ENCODE peak calls at places on chromosomes 7 and 10, in eight cellular contexts. One of them, this sample, is unnamed.

GRCh38 chr7:143250199-143250598 is 13.0 kb upstream of the GSTK1 start:
- DNase-seq in activated T-cell treated with anti-CD3 and anti-CD28 coated beads, Interleukin-2, amount 50 U/mL, for 72 hours: no peak
- DNase-seq in pulmonary artery endothelial cell: no peak
- DNase-seq in SK-N-SH: no peak
- DNase-seq in SIG-M5: no peak
- DNase-seq in H9: no peak
- DNase-seq in stimulated activated CD4-positive, alpha-beta T cell treated with anti-CD3 and anti-CD28 coated beads, Interleukin-4, amount 100 ng/mL, for 1 hour: no peak
- DNase-seq in C1 segment of cervical spinal cord: no peak
- DNase-seq in this sample: no peak

GRCh38 chr10:96890172-96890513 is 58.0 kb downstream of the LCOR start:
- DNase-seq in H9: no peak
- DNase-seq in pulmonary artery endothelial cell: no peak
- DNase-seq in activated T-cell treated with anti-CD3 and anti-CD28 coated beads, Interleukin-2, amount 50 U/mL, for 72 hours: no peak
- DNase-seq in SIG-M5: no peak
- DNase-seq in stimulated activated CD4-positive, alpha-beta T cell treated with anti-CD3 and anti-CD28 coated beads, Interleukin-4, amount 100 ng/mL, for 1 hour: no peak
- DNase-seq in C1 segment of cervical spinal cord: no peak
- DNase-seq in SK-N-SH: no peak
- DNase-seq in this sample: no peak

GRCh38 chr10:121532465-121532864 is 65.8 kb downstream of the FGFR2 start:
- DNase-seq in activated T-cell treated with anti-CD3 and anti-CD28 coated beads, Interleukin-2, amount 50 U/mL, for 72 hours: no peak
- DNase-seq in SK-N-SH: no peak
- DNase-seq in stimulated activated CD4-positive, alpha-beta T cell treated with anti-CD3 and anti-CD28 coated beads, Interleukin-4, amount 100 ng/mL, for 1 hour: no peak
- DNase-seq in pulmonary artery endothelial cell: no peak
- DNase-seq in H9: no peak
- DNase-seq in C1 segment of cervical spinal cord: no peak
- DNase-seq in SIG-M5: no peak
- DNase-seq in this sample: no peak

GRCh38 chr7:20786049-20786412 is 655 bp downstream of the SP8 start:
- DNase-seq in C1 segment of cervical spinal cord: no peak
- DNase-seq in activated T-cell treated with anti-CD3 and anti-CD28 coated beads, Interleukin-2, amount 50 U/mL, for 72 hours: no peak
- DNase-seq in stimulated activated CD4-positive, alpha-beta T cell treated with anti-CD3 and anti-CD28 coated beads, Interleukin-4, amount 100 ng/mL, for 1 hour: no peak
- DNase-seq in pulmonary artery endothelial cell: no peak
- DNase-seq in SK-N-SH: peak; percentile 38
- DNase-seq in SIG-M5: no peak
- DNase-seq in H9: no peak
- DNase-seq in this sample: no peak

GRCh38 chr7:22267989-22268615 is 88.9 kb downstream of the RAPGEF5 start:
- DNase-seq in activated T-cell treated with anti-CD3 and anti-CD28 coated beads, Interleukin-2, amount 50 U/mL, for 72 hours: no peak
- DNase-seq in pulmonary artery endothelial cell: no peak
- DNase-seq in H9: no peak
- DNase-seq in SIG-M5: no peak
- DNase-seq in stimulated activated CD4-positive, alpha-beta T cell treated with anti-CD3 and anti-CD28 coated beads, Interleukin-4, amount 100 ng/mL, for 1 hour: no peak
- DNase-seq in C1 segment of cervical spinal cord: no peak
- DNase-seq in SK-N-SH: no peak
- DNase-seq in this sample: no peak

GRCh38 chr7:43431020-43431595 is 151.8 kb upstream of the STK17A start:
- DNase-seq in stimulated activated CD4-positive, alpha-beta T cell treated with anti-CD3 and anti-CD28 coated beads, Interleukin-4, amount 100 ng/mL, for 1 hour: no peak
- DNase-seq in H9: no peak
- DNase-seq in SIG-M5: no peak
- DNase-seq in SK-N-SH: no peak
- DNase-seq in pulmonary artery endothelial cell: no peak
- DNase-seq in C1 segment of cervical spinal cord: no peak
- DNase-seq in activated T-cell treated with anti-CD3 and anti-CD28 coated beads, Interleukin-2, amount 50 U/mL, for 72 hours: no peak
- DNase-seq in this sample: peak; percentile 14

GRCh38 chr10:43254199-43254730 is 12.6 kb downstream of the RASGEF1A start:
- DNase-seq in SK-N-SH: peak; percentile 30
- DNase-seq in activated T-cell treated with anti-CD3 and anti-CD28 coated beads, Interleukin-2, amount 50 U/mL, for 72 hours: no peak
- DNase-seq in SIG-M5: no peak
- DNase-seq in C1 segment of cervical spinal cord: no peak
- DNase-seq in stimulated activated CD4-positive, alpha-beta T cell treated with anti-CD3 and anti-CD28 coated beads, Interleukin-4, amount 100 ng/mL, for 1 hour: no peak
- DNase-seq in pulmonary artery endothelial cell: no peak
- DNase-seq in H9: no peak
- DNase-seq in this sample: no peak

GRCh38 chr10:48400129-48400849 is 93.8 kb downstream of the MAPK8 start:
- DNase-seq in C1 segment of cervical spinal cord: no peak
- DNase-seq in SIG-M5: no peak
- DNase-seq in activated T-cell treated with anti-CD3 and anti-CD28 coated beads, Interleukin-2, amount 50 U/mL, for 72 hours: no peak
- DNase-seq in stimulated activated CD4-positive, alpha-beta T cell treated with anti-CD3 and anti-CD28 coated beads, Interleukin-4, amount 100 ng/mL, for 1 hour: no peak
- DNase-seq in pulmonary artery endothelial cell: no peak
- DNase-seq in SK-N-SH: no peak
- DNase-seq in H9: no peak
- DNase-seq in this sample: peak; percentile 35

GRCh38 chr10:43749145-43749576 is 100.5 kb upstream of the ZNF32 start:
- DNase-seq in pulmonary artery endothelial cell: no peak
- DNase-seq in C1 segment of cervical spinal cord: no peak
- DNase-seq in H9: no peak
- DNase-seq in activated T-cell treated with anti-CD3 and anti-CD28 coated beads, Interleukin-2, amount 50 U/mL, for 72 hours: no peak
- DNase-seq in SIG-M5: no peak
- DNase-seq in stimulated activated CD4-positive, alpha-beta T cell treated with anti-CD3 and anti-CD28 coated beads, Interleukin-4, amount 100 ng/mL, for 1 hour: no peak
- DNase-seq in SK-N-SH: no peak
- DNase-seq in this sample: no peak

GRCh38 chr7:134355925-134356324 is 39.2 kb upstream of the SLC35B4 start:
- DNase-seq in activated T-cell treated with anti-CD3 and anti-CD28 coated beads, Interleukin-2, amount 50 U/mL, for 72 hours: no peak
- DNase-seq in SK-N-SH: no peak
- DNase-seq in SIG-M5: no peak
- DNase-seq in C1 segment of cervical spinal cord: peak; percentile 6
- DNase-seq in pulmonary artery endothelial cell: peak; percentile 5
- DNase-seq in stimulated activated CD4-positive, alpha-beta T cell treated with anti-CD3 and anti-CD28 coated beads, Interleukin-4, amount 100 ng/mL, for 1 hour: no peak
- DNase-seq in H9: no peak
- DNase-seq in this sample: no peak

GRCh38 chr10:83287374-83287773 is 851.9 kb upstream of the GHITM start:
- DNase-seq in SK-N-SH: no peak
- DNase-seq in C1 segment of cervical spinal cord: no peak
- DNase-seq in H9: no peak
- DNase-seq in SIG-M5: no peak
- DNase-seq in activated T-cell treated with anti-CD3 and anti-CD28 coated beads, Interleukin-2, amount 50 U/mL, for 72 hours: no peak
- DNase-seq in pulmonary artery endothelial cell: no peak
- DNase-seq in stimulated activated CD4-positive, alpha-beta T cell treated with anti-CD3 and anti-CD28 coated beads, Interleukin-4, amount 100 ng/mL, for 1 hour: no peak
- DNase-seq in this sample: no peak

GRCh38 chr10:91349381-91349780 is 60.8 kb upstream of the HECTD2 start:
- DNase-seq in C1 segment of cervical spinal cord: no peak
- DNase-seq in H9: no peak
- DNase-seq in activated T-cell treated with anti-CD3 and anti-CD28 coated beads, Interleukin-2, amount 50 U/mL, for 72 hours: no peak
- DNase-seq in SK-N-SH: no peak
- DNase-seq in pulmonary artery endothelial cell: peak; percentile 48
- DNase-seq in SIG-M5: no peak
- DNase-seq in stimulated activated CD4-positive, alpha-beta T cell treated with anti-CD3 and anti-CD28 coated beads, Interleukin-4, amount 100 ng/mL, for 1 hour: no peak
- DNase-seq in this sample: peak; percentile 28

This sample was measured in kidney glomerular epithelial cell.